ENCODE peak calls at places on chromosomes 3 and 15, in six cellular contexts. V, I, F, J, T and K are unnamed samples.

GRCh38 chr15:67607959-67608605 is 65.6 kb downstream of the MAP2K5 start:
- DNase-seq in V (no peak), I (no peak), F (no peak), J (no peak), T (no peak), K (no peak)

GRCh38 chr15:62164500-62165028 is 521 bp downstream of the C2CD4B start:
- DNase-seq in V (peak), I (no peak), F (peak), J (no peak), T (peak), K (no peak)

GRCh38 chr3:54853573-54854404 is 74.1 kb downstream of the LRTM1 start:
- DNase-seq in V (peak), I (peak), F (peak), J (peak), T (peak), K (peak)

GRCh38 chr3:129629011-129629410 is 22.5 kb upstream of the PLXND1 start:
- DNase-seq in V (no peak), I (no peak), F (no peak), J (no peak), T (no peak), K (no peak)

GRCh38 chr3:63279442-63279841 is 1.3 kb downstream of the SYNPR start:
- DNase-seq in V (no peak), I (no peak), F (no peak), J (no peak), T (no peak), K (no peak)

GRCh38 chr3:58474348-58474911 is 17.5 kb upstream of the KCTD6 start:
- DNase-seq in V (no peak), I (no peak), F (no peak), J (no peak), T (no peak), K (no peak)

GRCh38 chr3:100615684-100616083 is 6.3 kb downstream of the ADGRG7 start:
- DNase-seq in V (no peak), I (no peak), F (no peak), J (no peak), T (peak), K (no peak)

GRCh38 chr3:43959498-43960447 is 269.0 kb downstream of the ABHD5 start:
- DNase-seq in V (no peak), I (no peak), F (no peak), J (no peak), T (no peak), K (no peak)

GRCh38 chr3:114213669-114214541 is 23.5 kb downstream of the ZNF80 start:
- DNase-seq in V (peak), I (no peak), F (no peak), J (no peak), T (peak), K (no peak)

GRCh38 chr3:118970819-118971218 is 63.8 kb downstream of the IGSF11 start:
- DNase-seq in V (no peak), I (peak), F (no peak), J (no peak), T (no peak), K (no peak)

GRCh38 chr3:170277833-170278586 is 55.8 kb downstream of the PRKCI start:
- DNase-seq in V (no peak), I (no peak), F (no peak), J (no peak), T (no peak), K (no peak)

GRCh38 chr3:4813855-4814254 is 165.4 kb upstream of the BHLHE40 start:
- DNase-seq in V (no peak), I (no peak), F (no peak), J (no peak), T (no peak), K (no peak)

GRCh38 chr3:182969277-182969676 is 11.1 kb downstream of the DCUN1D1 start:
- DNase-seq in V (no peak), I (no peak), F (no peak), J (no peak), T (peak), K (no peak)

GRCh38 chr3:113769551-113769950 is 22.7 kb downstream of the ATP6V1A start:
- DNase-seq in V (no peak), I (no peak), F (no peak), J (no peak), T (peak), K (no peak)

GRCh38 chr15:51758645-51759044 is 7.2 kb downstream of the TMOD2 start:
- DNase-seq in V (no peak), I (peak), F (no peak), J (no peak), T (peak), K (no peak)

GRCh38 chr3:54710954-54711353 is 216.9 kb downstream of the LRTM1 start:
- DNase-seq in V (no peak), I (no peak), F (no peak), J (no peak), T (no peak), K (no peak)

GRCh38 chr3:172102123-172102882 is 62.9 kb downstream of the FNDC3B start:
- DNase-seq in V (no peak), I (no peak), F (no peak), J (no peak), T (no peak), K (no peak)

GRCh38 chr15:40249477-40250303 is 10.8 kb downstream of the PAK6 start:
- DNase-seq in V (no peak), I (no peak), F (no peak), J (no peak), T (peak), K (no peak)

GRCh38 chr15:76038512-76038911 is 21.3 kb upstream of the TMEM266 start:
- DNase-seq in V (no peak), I (no peak), F (no peak), J (no peak), T (no peak), K (no peak)

GRCh38 chr15:40436892-40437753 is 3.6 kb upstream of the BAHD1 start:
- DNase-seq in V (no peak), I (no peak), F (no peak), J (no peak), T (no peak), K (no peak)

GRCh38 chr3:10196389-10197052 is 31.8 kb downstream of the IRAK2 start:
- DNase-seq in V (no peak), I (no peak), F (no peak), J (no peak), T (peak), K (no peak)

GRCh38 chr15:60510006-60510405 is 31.1 kb upstream of the ICE2 start:
- DNase-seq in V (no peak), I (no peak), F (no peak), J (no peak), T (no peak), K (no peak)

GRCh38 chr3:7682822-7683229 is 818.8 kb upstream of the LMCD1 start:
- DNase-seq in V (no peak), I (peak), F (no peak), J (no peak), T (peak), K (no peak)

GRCh38 chr15:70291696-70292510 is 194.2 kb upstream of the TLE3 start:
- DNase-seq in V (no peak), I (no peak), F (no peak), J (no peak), T (peak), K (no peak)

GRCh38 chr15:73694419-73694818 is 10.2 kb downstream of the CD276 start:
- DNase-seq in V (no peak), I (no peak), F (no peak), J (no peak), T (peak), K (no peak)

GRCh38 chr15:73688455-73688854 is 4.3 kb downstream of the CD276 start:
- DNase-seq in V (no peak), I (no peak), F (no peak), J (no peak), T (peak), K (no peak)

GRCh38 chr15:73695773-73696640 is 11.8 kb downstream of the CD276 start:
- DNase-seq in V (no peak), I (no peak), F (no peak), J (no peak), T (no peak), K (no peak)

GRCh38 chr15:73686781-73687256 is 2.6 kb downstream of the CD276 start:
- DNase-seq in V (no peak), I (no peak), F (no peak), J (no peak), T (peak), K (no peak)

DNA sequence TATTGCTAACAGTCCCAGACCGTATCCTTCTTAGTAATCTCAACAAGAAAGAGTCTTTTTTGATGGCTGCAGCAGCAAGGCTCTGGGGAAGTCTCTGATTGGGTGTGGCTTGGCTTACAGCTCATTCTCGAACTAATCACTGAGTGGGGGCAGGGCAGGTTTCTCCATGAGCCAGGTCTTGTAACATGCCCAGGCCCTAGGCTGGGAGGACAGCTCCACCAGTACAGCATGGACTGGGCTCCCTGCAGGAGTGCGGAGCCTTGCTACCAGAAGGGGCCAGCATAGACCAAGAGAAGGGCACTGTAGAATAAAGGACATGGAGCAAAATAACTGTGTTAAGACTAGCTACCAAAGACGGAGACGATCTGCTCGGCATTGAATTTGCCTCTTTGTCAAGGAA is 7.2 kb downstream of the CD276 start:
- DNase-seq in V (peak), I (peak), F (no peak), J (no peak), T (peak), K (no peak)
- TF ChIP-seq CTCF in V (no peak), I (peak), F (no peak), J (no peak), T (peak), K (peak)

DNA sequence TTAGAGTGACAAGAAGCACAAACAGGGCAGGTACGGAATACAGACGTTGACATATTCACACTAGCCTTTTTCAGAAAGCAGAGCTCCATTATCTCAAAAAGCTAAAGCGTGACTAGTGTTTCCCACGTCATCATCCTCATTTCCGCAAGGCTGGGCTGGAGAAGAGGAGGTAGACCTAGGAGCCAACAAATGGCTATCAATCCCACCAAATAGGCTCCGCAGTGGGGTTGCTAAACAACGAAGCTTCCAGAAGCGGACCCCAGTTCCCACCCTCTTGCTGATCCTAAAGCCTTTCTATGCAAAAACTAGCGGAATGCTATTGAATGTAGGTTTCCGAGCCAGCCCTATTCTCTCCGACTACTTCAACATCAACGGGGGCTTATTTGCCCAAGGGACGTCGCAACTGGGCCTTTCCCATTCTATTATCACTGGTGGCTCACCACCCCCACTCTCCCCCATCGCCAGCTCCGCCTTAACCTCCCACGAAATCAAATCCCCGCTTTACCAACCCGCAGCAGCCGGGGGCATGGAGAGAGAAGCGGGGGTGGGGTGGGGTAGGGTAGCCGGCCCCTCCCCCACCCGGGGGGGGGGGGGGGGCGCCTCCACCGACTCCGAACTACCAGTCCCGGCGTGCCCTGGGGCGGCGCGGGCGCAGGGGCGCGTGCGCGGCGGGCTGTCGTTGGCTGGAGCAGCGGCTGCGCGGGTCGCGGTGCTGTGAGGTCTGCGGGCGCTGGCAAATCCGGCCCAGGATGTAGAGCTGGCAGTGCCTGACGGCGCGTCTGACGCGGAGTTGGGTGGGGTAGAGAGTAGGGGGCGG is at the start of gene MORF4L1:
- DNase-seq in V (peak), I (peak), F (peak), J (peak), T (peak), K (peak)
- TF ChIP-seq CTCF in V (no peak), I (no peak), F (no peak), J (no peak), T (no peak), K (no peak)

GRCh38 chr3:30696403-30696819 is 90.0 kb downstream of the TGFBR2 start:
- DNase-seq in V (no peak), I (peak), F (no peak), J (no peak), T (peak), K (no peak)
- TF ChIP-seq CTCF in V (no peak), I (no peak), F (no peak), J (no peak), T (no peak), K (no peak)

DNA sequence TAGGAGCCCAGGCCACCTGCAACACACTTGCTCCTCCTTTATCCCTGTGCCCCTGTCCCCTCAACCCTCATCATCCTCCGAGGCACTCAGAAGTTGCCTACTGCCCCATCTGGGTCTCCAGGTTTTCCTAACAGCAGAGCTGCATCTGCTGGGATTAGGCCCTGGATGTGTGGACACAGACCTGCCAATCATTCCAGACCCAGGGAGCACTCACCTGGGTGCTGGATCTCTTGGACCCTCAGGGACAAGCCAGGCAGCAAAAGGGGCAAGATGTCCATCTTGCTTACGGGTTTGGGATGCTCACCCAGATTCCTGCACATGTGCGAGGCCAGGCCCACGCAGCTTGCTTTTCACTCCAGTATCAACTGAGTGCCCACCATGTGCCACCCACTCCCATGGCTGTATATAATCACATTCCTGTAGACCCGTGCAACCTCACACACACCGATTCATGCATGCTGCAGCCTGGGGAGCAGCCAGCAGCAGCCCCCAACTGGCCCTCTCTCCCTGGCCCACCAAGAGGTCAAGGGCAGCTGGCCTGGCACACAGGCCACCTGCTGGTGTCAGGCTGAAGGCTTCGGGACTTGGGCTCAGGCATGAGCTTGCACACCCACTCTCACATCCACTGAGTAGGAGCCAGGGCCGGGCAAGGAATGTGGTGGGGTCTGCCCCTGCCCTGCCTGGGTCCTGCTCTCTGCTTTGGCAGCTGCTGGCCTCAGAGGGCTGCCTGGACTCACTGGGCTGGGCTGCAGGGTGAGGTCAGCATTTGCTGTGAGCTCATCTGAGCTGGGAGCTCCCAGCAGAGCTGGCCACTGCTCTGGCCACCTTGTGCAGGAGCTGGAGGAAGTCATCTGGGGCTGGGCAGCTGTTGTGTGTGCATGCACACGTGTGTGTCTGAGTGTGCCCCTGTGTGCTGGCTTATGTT is 14.9 kb downstream of the PRKCD start:
- DNase-seq in V (peak), I (no peak), F (no peak), J (no peak), T (no peak), K (no peak)
- TF ChIP-seq CTCF in V (no peak), I (no peak), F (no peak), J (no peak), T (no peak), K (no peak)